ENCODE peak calls at places on chromosomes 5 and 9, in seven cellular contexts. W is left lung, I is psoas muscle, R is heart left ventricle, G is PC-3, Q is PC-9, K is transverse colon. C is an unnamed sample.

GRCh38 chr5:107607196-107607595 is 63.5 kb downstream of the EFNA5 start:
- DNase-seq in W (no peak), I (no peak), R (no peak), G (no peak), Q (no peak), K (no peak), C (no peak)

GRCh38 chr5:127042593-127042992 is 12.2 kb upstream of the MARCHF3 start:
- DNase-seq in W (no peak), I (no peak), R (no peak), G (no peak), Q (no peak), K (no peak), C (no peak)

GRCh38 chr5:121885630-121886029 is 33.9 kb downstream of the FTMT start:
- DNase-seq in W (no peak), I (no peak), R (no peak), G (no peak), Q (no peak), K (no peak), C (no peak)

GRCh38 chr9:3909966-3910650 is 384.3 kb upstream of the RFX3 start:
- DNase-seq in W (no peak), I (no peak), R (no peak), G (no peak), Q (no peak), K (no peak), C (no peak)

GRCh38 chr5:177604656-177605055 is 4.7 kb downstream of the B4GALT7 start:
- DNase-seq in W (no peak), I (no peak), R (no peak), G (no peak), Q (no peak), K (no peak), C (no peak)

GRCh38 chr9:35225677-35226076 is 63.9 kb downstream of the UNC13B start:
- DNase-seq in W (no peak), I (no peak), R (no peak), G (no peak), Q (no peak), K (no peak), C (no peak)

GRCh38 chr5:118611332-118611945 is 376.9 kb downstream of the DTWD2 start:
- DNase-seq in W (no peak), I (no peak), R (no peak), G (peak; percentile 27), Q (no peak), K (peak; percentile 9), C (peak; percentile 27)

GRCh38 chr9:96519095-96519494 is 69.1 kb downstream of the HABP4 start:
- DNase-seq in W (no peak), I (no peak), R (no peak), G (no peak), Q (no peak), K (no peak), C (no peak)

GRCh38 chr9:136084191-136084944 is 10.7 kb downstream of the NACC2 start:
- DNase-seq in W (peak; percentile 60), I (no peak), R (no peak), G (no peak), Q (no peak), K (no peak), C (no peak)

GRCh38 chr9:122228906-122229837 is at the start of gene LHX6:
- DNase-seq in W (no peak), I (no peak), R (peak; percentile 49), G (peak; percentile 38), Q (no peak), K (no peak), C (peak; percentile 69)

GRCh38 chr5:140725799-140726471 is 25.7 kb downstream of the ZMAT2 start:
- DNase-seq in W (peak; percentile 79), I (peak; percentile 22), R (peak; percentile 57), G (no peak), Q (peak; percentile 87), K (peak; percentile 33), C (peak; percentile 93)

GRCh38 chr5:151038801-151039238 is 18.4 kb downstream of the GPX3 start:
- DNase-seq in W (no peak), I (no peak), R (no peak), G (peak; percentile 65), Q (no peak), K (no peak), C (no peak)

GRCh38 chr9:111743275-111743674 is 51.5 kb downstream of the SHOC1 start:
- DNase-seq in W (no peak), I (no peak), R (no peak), G (peak; percentile 88), Q (peak; percentile 53), K (no peak), C (peak; percentile 87)

GRCh38 chr9:94920439-94920951 is 194.0 kb downstream of the AOPEP start:
- DNase-seq in W (peak; percentile 82), I (peak; percentile 67), R (peak; percentile 48), G (no peak), Q (no peak), K (peak; percentile 35), C (no peak)

GRCh38 chr9:16885896-16886295 is 15.4 kb upstream of the BNC2 start:
- DNase-seq in W (no peak), I (no peak), R (no peak), G (no peak), Q (no peak), K (no peak), C (no peak)

GRCh38 chr5:36751881-36752280 is 124.7 kb upstream of the NIPBL start:
- DNase-seq in W (no peak), I (no peak), R (no peak), G (peak; percentile 28), Q (no peak), K (no peak), C (no peak)

GRCh38 chr5:31741496-31741895 is 102.6 kb downstream of the PDZD2 start:
- DNase-seq in W (no peak), I (peak; percentile 19), R (peak; percentile 51), G (no peak), Q (no peak), K (no peak), C (no peak)

GRCh38 chr5:10198021-10198420 is 51.7 kb downstream of the ATPSCKMT start:
- DNase-seq in W (no peak), I (no peak), R (no peak), G (no peak), Q (no peak), K (no peak), C (no peak)

GRCh38 chr5:10194083-10194482 is 55.6 kb downstream of the ATPSCKMT start:
- DNase-seq in W (no peak), I (no peak), R (no peak), G (no peak), Q (no peak), K (no peak), C (no peak)

GRCh38 chr5:10192309-10192708 is 57.4 kb downstream of the ATPSCKMT start:
- DNase-seq in W (no peak), I (no peak), R (no peak), G (peak; percentile 82), Q (no peak), K (no peak), C (no peak)
- H3K27ac ChIP-seq in W (no peak overlapping the region), I (no peak overlapping the region), R (no peak overlapping the region), G (no peak overlapping the region), Q (no peak overlapping the region), K (no peak overlapping the region), C (no peak overlapping the region)

GRCh38 chr9:38707885-38708640 is 11.9 kb downstream of the FAM240B start:
- DNase-seq in W (no peak), I (no peak), R (no peak), G (peak; percentile 29), Q (no peak), K (no peak), C (no peak)
- TF ChIP-seq CTCF in W (no peak), I (no peak), R (no peak), G (peak; percentile 48), Q (peak; percentile 35), K (no peak), C (no peak)

GRCh38 chr9:92723299-92723625 is 41.4 kb downstream of the BICD2 start:
- DNase-seq in W (no peak), I (no peak), R (no peak), G (peak; percentile 41), Q (no peak), K (no peak), C (peak; percentile 89)

GRCh38 chr9:92723801-92724323 is 40.8 kb downstream of the BICD2 start:
- DNase-seq in W (no peak), I (no peak), R (no peak), G (no peak), Q (no peak), K (no peak), C (no peak)

GRCh38 chr9:92725266-92725545 is 39.4 kb downstream of the BICD2 start:
- DNase-seq in W (no peak), I (no peak), R (no peak), G (no peak), Q (no peak), K (no peak), C (no peak)

GRCh38 chr9:92725726-92726125 is 38.9 kb downstream of the BICD2 start:
- DNase-seq in W (no peak), I (no peak), R (no peak), G (no peak), Q (no peak), K (no peak), C (no peak)

DNA sequence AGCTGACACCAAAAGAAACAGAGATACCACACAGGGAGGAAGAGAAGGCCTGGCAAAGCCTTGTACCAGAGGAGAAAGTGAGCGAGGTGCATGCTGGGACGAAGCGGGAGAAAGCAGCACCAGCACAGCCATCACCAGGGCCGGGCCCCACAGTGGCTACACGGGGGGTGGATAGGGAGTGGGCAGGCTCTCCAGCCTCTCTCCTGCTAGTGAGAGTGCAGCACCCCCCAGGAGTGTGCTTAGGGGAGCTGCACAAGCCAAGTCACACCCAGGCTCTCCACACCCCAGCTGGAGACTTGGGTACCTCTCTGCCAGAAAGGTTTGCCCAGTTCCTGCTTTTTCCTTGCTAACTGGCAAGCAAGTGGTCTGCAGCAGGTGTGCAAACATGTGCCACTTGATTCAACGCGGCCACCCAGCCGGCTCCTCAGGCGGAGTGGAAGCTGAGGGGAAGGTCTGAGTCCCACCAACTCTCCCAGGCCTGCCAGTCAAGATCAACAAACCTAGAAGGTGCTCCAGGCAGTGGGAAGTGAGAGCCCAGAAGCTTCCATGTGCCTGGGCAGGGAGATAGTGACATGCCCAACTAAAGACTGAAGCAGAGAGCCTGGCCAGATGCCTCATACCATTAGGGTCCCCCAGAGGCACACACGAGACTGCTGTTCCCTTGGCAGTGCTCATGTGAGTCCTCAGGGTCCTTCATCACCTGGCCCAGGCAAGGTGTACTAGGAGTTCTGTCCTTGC is 39.9 kb downstream of the BICD2 start:
- DNase-seq in W (no peak), I (no peak), R (no peak), G (no peak), Q (no peak), K (no peak), C (no peak)
- H3K27ac ChIP-seq in W (no peak overlapping the region), I (no peak overlapping the region), R (no peak overlapping the region), G (no peak overlapping the region), Q (no peak overlapping the region), K (no peak overlapping the region), C (peak overlapping the region; percentile 89)

GRCh38 chr5:132271251-132272246 is 14.1 kb downstream of the PDLIM4 start:
- DNase-seq in W (peak; percentile 82), I (no peak), R (no peak), G (no peak), Q (no peak), K (no peak), C (no peak)

GRCh38 chr5:132270345-132270685 is 12.8 kb downstream of the PDLIM4 start:
- DNase-seq in W (no peak), I (no peak), R (no peak), G (no peak), Q (no peak), K (no peak), C (no peak)

GRCh38 chr5:132268698-132269551 is 11.4 kb downstream of the PDLIM4 start:
- DNase-seq in W (no peak), I (peak; percentile 32), R (no peak), G (no peak), Q (no peak), K (no peak), C (no peak)

GRCh38 chr5:132269635-132270344 is 12.3 kb downstream of the PDLIM4 start:
- DNase-seq in W (no peak), I (no peak), R (no peak), G (no peak), Q (no peak), K (no peak), C (no peak)

GRCh38 chr5:132270706-132271105 is 13.2 kb downstream of the PDLIM4 start:
- DNase-seq in W (no peak), I (no peak), R (no peak), G (no peak), Q (no peak), K (no peak), C (no peak)
- TF ChIP-seq CTCF in W (no peak), I (no peak), R (no peak), G (no peak), Q (no peak), K (no peak), C (no peak)

C was measured in RWPE1.